ENCODE peak calls at places on chromosomes 7 and 10, in seven cellular contexts. One of them, this sample, is unnamed.

GRCh38 chr10:8511026-8511425 is 456.5 kb downstream of the GATA3 start:
- DNase-seq in EL: no peak
- DNase-seq in stimulated activated CD8-positive, alpha-beta memory T cell treated with anti-CD3 and anti-CD28 coated beads, Interleukin-15, amount 100 ng/mL, for 24 hours: no peak
- DNase-seq in WERI-Rb-1: no peak
- DNase-seq in adrenal gland: no peak
- DNase-seq in Calu3: no peak
- DNase-seq in endodermal cell: peak
- DNase-seq in this sample: no peak

GRCh38 chr10:5547934-5548660 is 23.3 kb downstream of the CALML3 start:
- DNase-seq in EL: peak
- DNase-seq in stimulated activated CD8-positive, alpha-beta memory T cell treated with anti-CD3 and anti-CD28 coated beads, Interleukin-15, amount 100 ng/mL, for 24 hours: no peak
- DNase-seq in WERI-Rb-1: no peak
- DNase-seq in adrenal gland: no peak
- DNase-seq in Calu3: peak
- DNase-seq in endodermal cell: no peak
- DNase-seq in this sample: no peak

GRCh38 chr10:98611432-98611831 is 164.7 kb upstream of the HPS1 start:
- DNase-seq in EL: no peak
- DNase-seq in stimulated activated CD8-positive, alpha-beta memory T cell treated with anti-CD3 and anti-CD28 coated beads, Interleukin-15, amount 100 ng/mL, for 24 hours: no peak
- DNase-seq in WERI-Rb-1: no peak
- DNase-seq in adrenal gland: no peak
- DNase-seq in Calu3: no peak
- DNase-seq in endodermal cell: no peak
- DNase-seq in this sample: no peak

GRCh38 chr7:148914208-148914777 is 30.2 kb upstream of the EZH2 start:
- DNase-seq in EL: peak
- DNase-seq in stimulated activated CD8-positive, alpha-beta memory T cell treated with anti-CD3 and anti-CD28 coated beads, Interleukin-15, amount 100 ng/mL, for 24 hours: peak
- DNase-seq in WERI-Rb-1: no peak
- DNase-seq in adrenal gland: no peak
- DNase-seq in Calu3: peak
- DNase-seq in endodermal cell: no peak
- DNase-seq in this sample: no peak

GRCh38 chr10:93458821-93459257 is 23.3 kb downstream of the MYOF start:
- DNase-seq in EL: peak
- DNase-seq in stimulated activated CD8-positive, alpha-beta memory T cell treated with anti-CD3 and anti-CD28 coated beads, Interleukin-15, amount 100 ng/mL, for 24 hours: no peak
- DNase-seq in WERI-Rb-1: no peak
- DNase-seq in adrenal gland: peak
- DNase-seq in Calu3: peak
- DNase-seq in endodermal cell: peak
- DNase-seq in this sample: no peak

GRCh38 chr7:92627956-92628355 is 37.8 kb upstream of the FAM133B start:
- DNase-seq in EL: no peak
- DNase-seq in stimulated activated CD8-positive, alpha-beta memory T cell treated with anti-CD3 and anti-CD28 coated beads, Interleukin-15, amount 100 ng/mL, for 24 hours: no peak
- DNase-seq in WERI-Rb-1: no peak
- DNase-seq in adrenal gland: no peak
- DNase-seq in Calu3: no peak
- DNase-seq in endodermal cell: no peak
- DNase-seq in this sample: no peak

GRCh38 chr7:5692112-5692844 is 89.2 kb downstream of the RNF216 start:
- DNase-seq in EL: peak
- DNase-seq in stimulated activated CD8-positive, alpha-beta memory T cell treated with anti-CD3 and anti-CD28 coated beads, Interleukin-15, amount 100 ng/mL, for 24 hours: no peak
- DNase-seq in WERI-Rb-1: no peak
- DNase-seq in adrenal gland: peak
- DNase-seq in Calu3: no peak
- DNase-seq in endodermal cell: no peak
- DNase-seq in this sample: no peak

GRCh38 chr10:8137726-8138125 is 83.2 kb downstream of the GATA3 start:
- DNase-seq in EL: no peak
- DNase-seq in stimulated activated CD8-positive, alpha-beta memory T cell treated with anti-CD3 and anti-CD28 coated beads, Interleukin-15, amount 100 ng/mL, for 24 hours: no peak
- DNase-seq in WERI-Rb-1: no peak
- DNase-seq in adrenal gland: no peak
- DNase-seq in Calu3: no peak
- DNase-seq in endodermal cell: no peak
- DNase-seq in this sample: no peak

GRCh38 chr7:111871283-111871682 is 309.0 kb upstream of the IMMP2L start:
- DNase-seq in EL: no peak
- DNase-seq in stimulated activated CD8-positive, alpha-beta memory T cell treated with anti-CD3 and anti-CD28 coated beads, Interleukin-15, amount 100 ng/mL, for 24 hours: no peak
- DNase-seq in WERI-Rb-1: no peak
- DNase-seq in adrenal gland: no peak
- DNase-seq in Calu3: no peak
- DNase-seq in endodermal cell: no peak
- DNase-seq in this sample: no peak

GRCh38 chr7:131438969-131439368 is 111.3 kb downstream of the MKLN1 start:
- DNase-seq in EL: no peak
- DNase-seq in stimulated activated CD8-positive, alpha-beta memory T cell treated with anti-CD3 and anti-CD28 coated beads, Interleukin-15, amount 100 ng/mL, for 24 hours: no peak
- DNase-seq in WERI-Rb-1: no peak
- DNase-seq in adrenal gland: no peak
- DNase-seq in Calu3: no peak
- DNase-seq in endodermal cell: no peak
- DNase-seq in this sample: no peak

GRCh38 chr7:131969560-131969959 is 413.1 kb upstream of the PODXL start:
- DNase-seq in EL: no peak
- DNase-seq in stimulated activated CD8-positive, alpha-beta memory T cell treated with anti-CD3 and anti-CD28 coated beads, Interleukin-15, amount 100 ng/mL, for 24 hours: no peak
- DNase-seq in WERI-Rb-1: no peak
- DNase-seq in adrenal gland: no peak
- DNase-seq in Calu3: no peak
- DNase-seq in endodermal cell: no peak
- DNase-seq in this sample: no peak

GRCh38 chr7:30726296-30727006 is 25.5 kb upstream of the INMT start:
- DNase-seq in EL: no peak
- DNase-seq in stimulated activated CD8-positive, alpha-beta memory T cell treated with anti-CD3 and anti-CD28 coated beads, Interleukin-15, amount 100 ng/mL, for 24 hours: no peak
- DNase-seq in WERI-Rb-1: no peak
- DNase-seq in adrenal gland: no peak
- DNase-seq in Calu3: no peak
- DNase-seq in endodermal cell: no peak
- DNase-seq in this sample: no peak

GRCh38 chr10:119479532-119479931 is 63.0 kb downstream of the RGS10 start:
- DNase-seq in EL: no peak
- DNase-seq in stimulated activated CD8-positive, alpha-beta memory T cell treated with anti-CD3 and anti-CD28 coated beads, Interleukin-15, amount 100 ng/mL, for 24 hours: no peak
- DNase-seq in WERI-Rb-1: no peak
- DNase-seq in adrenal gland: no peak
- DNase-seq in Calu3: no peak
- DNase-seq in endodermal cell: peak
- DNase-seq in this sample: no peak

GRCh38 chr10:90321132-90321816 is 536.6 kb downstream of the HTR7 start:
- DNase-seq in EL: peak
- DNase-seq in stimulated activated CD8-positive, alpha-beta memory T cell treated with anti-CD3 and anti-CD28 coated beads, Interleukin-15, amount 100 ng/mL, for 24 hours: no peak
- DNase-seq in WERI-Rb-1: no peak
- DNase-seq in adrenal gland: no peak
- DNase-seq in Calu3: no peak
- DNase-seq in endodermal cell: no peak
- DNase-seq in this sample: no peak

GRCh38 chr7:157003445-157004049 is 6.9 kb downstream of the MNX1 start:
- DNase-seq in EL: no peak
- DNase-seq in stimulated activated CD8-positive, alpha-beta memory T cell treated with anti-CD3 and anti-CD28 coated beads, Interleukin-15, amount 100 ng/mL, for 24 hours: no peak
- DNase-seq in WERI-Rb-1: no peak
- DNase-seq in adrenal gland: no peak
- DNase-seq in Calu3: no peak
- DNase-seq in endodermal cell: no peak
- DNase-seq in this sample: no peak

GRCh38 chr10:101227765-101228681 is 1.2 kb downstream of the LBX1 start:
- DNase-seq in EL: no peak
- DNase-seq in stimulated activated CD8-positive, alpha-beta memory T cell treated with anti-CD3 and anti-CD28 coated beads, Interleukin-15, amount 100 ng/mL, for 24 hours: no peak
- DNase-seq in WERI-Rb-1: peak
- DNase-seq in adrenal gland: no peak
- DNase-seq in Calu3: no peak
- DNase-seq in endodermal cell: peak
- DNase-seq in this sample: no peak

GRCh38 chr10:71141528-71141927 is 70.8 kb upstream of the UNC5B start:
- DNase-seq in EL: no peak
- DNase-seq in stimulated activated CD8-positive, alpha-beta memory T cell treated with anti-CD3 and anti-CD28 coated beads, Interleukin-15, amount 100 ng/mL, for 24 hours: no peak
- DNase-seq in WERI-Rb-1: no peak
- DNase-seq in adrenal gland: no peak
- DNase-seq in Calu3: no peak
- DNase-seq in endodermal cell: no peak
- DNase-seq in this sample: no peak

GRCh38 chr7:24381919-24382505 is 98.0 kb downstream of the NPY start:
- DNase-seq in EL: peak
- DNase-seq in stimulated activated CD8-positive, alpha-beta memory T cell treated with anti-CD3 and anti-CD28 coated beads, Interleukin-15, amount 100 ng/mL, for 24 hours: no peak
- DNase-seq in WERI-Rb-1: no peak
- DNase-seq in adrenal gland: no peak
- DNase-seq in Calu3: no peak
- DNase-seq in endodermal cell: no peak
- DNase-seq in this sample: no peak